ENCODE peak calls at places on chromosomes 2 and 18, in four cellular contexts. One of them, this sample, is unnamed.

GRCh38 chr2:156320491-156320896 is 12.0 kb downstream of the NR4A2 start:
- DNase-seq in neural progenitor cell: peak
- DNase-seq in lung: no peak
- DNase-seq in AG04450: no peak
- DNase-seq in this sample: no peak

GRCh38 chr2:239991689-239992314 is 33.3 kb downstream of the NDUFA10 start:
- DNase-seq in lung: no peak
- DNase-seq in neural progenitor cell: peak
- DNase-seq in AG04450: peak
- DNase-seq in this sample: no peak

GRCh38 chr2:64283641-64284371 is 139.6 kb upstream of the PELI1 start:
- DNase-seq in neural progenitor cell: no peak
- DNase-seq in lung: no peak
- DNase-seq in AG04450: no peak
- DNase-seq in this sample: no peak

GRCh38 chr2:128779301-128780095 is 460.8 kb upstream of the HS6ST1 start:
- DNase-seq in neural progenitor cell: no peak
- DNase-seq in lung: peak
- DNase-seq in AG04450: no peak
- DNase-seq in this sample: no peak

GRCh38 chr2:126936219-126936618 is 37.5 kb downstream of the TEX51 start:
- DNase-seq in AG04450: no peak
- DNase-seq in lung: peak
- DNase-seq in neural progenitor cell: no peak
- DNase-seq in this sample: no peak

GRCh38 chr2:3298201-3298600 is 79.4 kb downstream of the EIPR1 start:
- DNase-seq in AG04450: no peak
- DNase-seq in lung: no peak
- DNase-seq in neural progenitor cell: no peak
- DNase-seq in this sample: no peak

GRCh38 chr2:240783819-240784621 is 36.0 kb downstream of the KIF1A start:
- DNase-seq in neural progenitor cell: no peak
- DNase-seq in AG04450: no peak
- DNase-seq in lung: no peak
- DNase-seq in this sample: peak

GRCh38 chr2:23171108-23171507 is 213.9 kb upstream of the KLHL29 start:
- DNase-seq in lung: no peak
- DNase-seq in neural progenitor cell: no peak
- DNase-seq in AG04450: no peak
- DNase-seq in this sample: no peak

GRCh38 chr2:51795248-51795888 is 763.4 kb upstream of the NRXN1 start:
- DNase-seq in neural progenitor cell: peak
- DNase-seq in lung: no peak
- DNase-seq in AG04450: no peak
- DNase-seq in this sample: no peak

GRCh38 chr2:170723446-170723958 is 8.4 kb downstream of the SP5 start:
- DNase-seq in lung: no peak
- DNase-seq in neural progenitor cell: peak
- DNase-seq in AG04450: no peak
- DNase-seq in this sample: no peak

GRCh38 chr18:30489890-30490643 is 552.5 kb downstream of the DSC3 start:
- DNase-seq in neural progenitor cell: no peak
- DNase-seq in lung: no peak
- DNase-seq in AG04450: no peak
- DNase-seq in this sample: no peak

GRCh38 chr18:30487962-30488361 is 554.6 kb downstream of the DSC3 start:
- DNase-seq in lung: no peak
- DNase-seq in neural progenitor cell: no peak
- DNase-seq in AG04450: no peak
- DNase-seq in this sample: no peak

GRCh38 chr18:30486856-30487255 is 555.7 kb downstream of the DSC3 start:
- DNase-seq in lung: no peak
- DNase-seq in AG04450: no peak
- DNase-seq in neural progenitor cell: no peak
- DNase-seq in this sample: no peak

GRCh38 chr18:30481871-30482270 is 560.7 kb downstream of the DSC3 start:
- DNase-seq in AG04450: no peak
- DNase-seq in lung: no peak
- DNase-seq in neural progenitor cell: no peak
- DNase-seq in this sample: no peak

DNA sequence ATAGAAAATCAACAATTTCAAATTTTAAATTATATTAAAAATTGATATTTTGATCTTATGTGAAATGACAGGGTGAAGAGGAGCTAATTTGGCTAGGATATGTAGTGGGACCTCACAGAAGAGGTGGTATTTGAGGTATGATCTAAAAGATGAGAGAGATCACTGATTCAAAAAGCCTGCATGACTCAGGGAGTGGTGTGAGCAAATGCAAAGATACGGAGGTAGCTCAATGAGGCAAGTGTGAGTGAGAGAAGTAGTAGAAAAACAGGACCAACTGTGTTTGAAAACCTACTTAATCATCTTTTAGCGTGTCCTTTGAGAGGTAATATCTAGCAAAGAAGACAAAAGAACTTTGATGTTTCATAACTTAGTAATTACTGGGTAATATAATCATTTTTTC is 557.5 kb downstream of the DSC3 start:
- DNase-seq in neural progenitor cell: no peak
- DNase-seq in lung: no peak
- DNase-seq in AG04450: no peak
- DNase-seq in this sample: no peak
- H3K27ac ChIP-seq in neural progenitor cell: no peak
- H3K27ac ChIP-seq in lung: no peak
- H3K27ac ChIP-seq in AG04450: no peak
- H3K27ac ChIP-seq in this sample: no peak

DNA sequence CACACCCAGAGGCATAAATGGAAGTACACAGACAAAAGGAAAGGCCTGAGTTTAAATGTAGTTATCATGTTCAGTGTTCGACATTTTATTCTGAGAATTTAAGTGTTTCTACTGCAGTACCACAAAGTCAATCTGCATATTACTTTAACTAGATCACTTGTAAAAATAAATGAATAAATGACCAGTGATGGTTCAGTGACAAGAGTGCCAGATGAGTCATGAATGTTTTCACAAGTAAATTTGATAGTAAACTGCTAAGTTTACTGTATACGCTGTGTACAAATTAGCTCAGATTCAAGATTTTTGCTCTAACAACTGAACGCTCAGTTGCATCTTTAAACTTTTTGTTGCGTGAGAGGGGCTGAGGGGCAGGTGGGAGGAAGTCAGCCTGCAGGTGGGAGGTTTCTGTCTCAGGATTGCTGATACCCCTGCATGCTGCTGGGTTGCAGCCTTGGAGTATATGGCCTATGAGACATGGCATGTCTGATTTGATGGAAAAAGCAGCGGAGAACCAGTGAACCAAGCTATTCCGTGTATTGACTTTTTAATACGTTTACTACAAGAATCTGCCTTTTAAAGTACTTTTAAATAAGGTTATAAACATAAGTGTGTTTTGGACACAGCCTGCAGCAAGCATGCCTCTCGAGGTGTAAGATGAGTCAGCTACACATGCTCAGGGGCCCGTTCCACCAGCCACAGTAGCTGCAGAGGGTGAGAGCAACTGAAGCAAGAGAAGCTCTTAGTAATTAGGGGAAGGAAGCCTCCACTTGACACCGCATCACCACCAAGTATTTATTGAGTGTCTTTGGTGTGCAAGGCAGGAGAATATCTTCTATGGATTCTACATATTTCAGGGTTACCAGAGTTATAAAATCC is 245.1 kb downstream of the NEDD4L start:
- DNase-seq in lung: no peak
- DNase-seq in neural progenitor cell: peak
- DNase-seq in AG04450: no peak
- DNase-seq in this sample: no peak
- H3K27ac ChIP-seq in lung: peak
- H3K27ac ChIP-seq in neural progenitor cell: no peak
- H3K27ac ChIP-seq in AG04450: no peak
- H3K27ac ChIP-seq in this sample: peak

GRCh38 chr2:207311316-207312005 is 145.7 kb upstream of the KLF7 start:
- DNase-seq in neural progenitor cell: no peak
- DNase-seq in lung: peak
- DNase-seq in AG04450: peak
- DNase-seq in this sample: no peak
- H3K27ac ChIP-seq in neural progenitor cell: no peak
- H3K27ac ChIP-seq in lung: no peak
- H3K27ac ChIP-seq in AG04450: peak
- H3K27ac ChIP-seq in this sample: peak

DNA sequence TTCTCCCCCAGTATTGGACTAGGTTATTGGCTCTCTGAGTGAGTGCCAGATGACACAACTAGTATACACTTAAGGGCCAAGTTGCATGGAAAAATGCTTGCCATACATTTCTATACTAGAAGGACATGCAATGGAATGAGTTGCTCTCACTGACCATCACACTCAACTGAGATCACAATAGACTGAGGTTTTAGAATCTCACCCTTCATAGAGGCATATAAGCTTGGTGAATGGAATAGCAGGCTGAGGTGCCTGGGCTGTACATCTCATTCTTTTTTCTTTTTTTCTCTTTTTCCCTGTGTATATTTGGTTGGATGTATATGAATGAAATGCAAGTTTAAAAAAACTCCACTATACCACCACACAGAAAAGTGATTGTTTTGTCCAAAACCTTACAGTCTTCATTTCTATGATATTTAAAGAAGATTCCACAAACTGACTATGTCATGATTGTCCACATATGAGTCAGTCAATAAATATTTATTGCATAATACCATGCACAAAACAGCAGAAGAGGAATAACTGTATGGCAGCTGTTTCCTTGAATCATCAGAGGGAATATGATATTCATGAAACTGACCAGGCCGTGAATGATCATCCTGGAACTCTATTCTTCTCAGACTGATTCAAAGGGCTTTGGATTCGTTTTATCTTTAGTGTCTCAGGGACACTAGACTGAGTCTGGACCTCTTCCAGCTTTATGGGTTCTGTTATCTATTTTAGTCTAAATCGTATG is 122.5 kb upstream of the STK17B start:
- DNase-seq in lung: no peak
- DNase-seq in neural progenitor cell: no peak
- DNase-seq in AG04450: peak
- DNase-seq in this sample: no peak
- H3K27ac ChIP-seq in lung: no peak
- H3K27ac ChIP-seq in neural progenitor cell: no peak
- H3K27ac ChIP-seq in AG04450: peak
- H3K27ac ChIP-seq in this sample: peak

DNA sequence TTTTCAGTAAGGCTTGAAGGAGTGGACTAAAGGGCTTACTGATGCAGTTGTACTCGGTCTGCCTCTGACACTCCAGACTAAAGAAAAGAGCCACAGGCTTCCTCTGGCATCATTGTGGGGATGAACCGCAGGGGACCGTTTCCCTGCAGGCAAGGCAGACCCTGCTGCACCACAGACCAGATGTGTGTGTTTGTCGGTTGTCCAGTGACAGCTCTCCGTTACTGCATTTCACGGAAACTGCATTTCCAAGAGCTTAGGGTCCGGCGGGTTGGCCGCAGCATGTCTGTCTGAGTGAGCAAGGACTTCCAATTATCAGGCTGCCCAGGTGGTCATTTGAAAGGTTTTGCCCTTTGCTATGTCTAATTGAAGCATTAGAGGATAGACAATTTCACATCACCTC is 98.1 kb downstream of the FAM210A start:
- DNase-seq in AG04450: no peak
- DNase-seq in lung: no peak
- DNase-seq in neural progenitor cell: peak
- DNase-seq in this sample: no peak
- H3K27ac ChIP-seq in AG04450: no peak
- H3K27ac ChIP-seq in lung: no peak
- H3K27ac ChIP-seq in neural progenitor cell: no peak
- H3K27ac ChIP-seq in this sample: no peak

GRCh38 chr2:43806719-43807031 is 32.0 kb downstream of the ABCG5 start:
- DNase-seq in neural progenitor cell: no peak
- DNase-seq in lung: no peak
- DNase-seq in AG04450: no peak
- DNase-seq in this sample: no peak
- H3K27ac ChIP-seq in neural progenitor cell: no peak
- H3K27ac ChIP-seq in lung: no peak
- H3K27ac ChIP-seq in AG04450: no peak
- H3K27ac ChIP-seq in this sample: no peak

GRCh38 chr2:42598656-42599267 is 30.3 kb downstream of the MTA3 start:
- DNase-seq in lung: no peak
- DNase-seq in AG04450: no peak
- DNase-seq in neural progenitor cell: no peak
- DNase-seq in this sample: no peak

GRCh38 chr2:42607101-42607637 is 38.7 kb downstream of the MTA3 start:
- DNase-seq in lung: no peak
- DNase-seq in neural progenitor cell: no peak
- DNase-seq in AG04450: no peak
- DNase-seq in this sample: no peak

GRCh38 chr2:42601076-42601475 is 32.6 kb downstream of the MTA3 start:
- DNase-seq in AG04450: no peak
- DNase-seq in lung: no peak
- DNase-seq in neural progenitor cell: no peak
- DNase-seq in this sample: no peak

GRCh38 chr2:42602218-42602936 is 33.9 kb downstream of the MTA3 start:
- DNase-seq in lung: no peak
- DNase-seq in AG04450: no peak
- DNase-seq in neural progenitor cell: no peak
- DNase-seq in this sample: no peak

GRCh38 chr2:42602937-42603219 is 34.4 kb downstream of the MTA3 start:
- DNase-seq in lung: no peak
- DNase-seq in AG04450: no peak
- DNase-seq in neural progenitor cell: no peak
- DNase-seq in this sample: no peak
- H3K27ac ChIP-seq in lung: no peak
- H3K27ac ChIP-seq in AG04450: no peak
- H3K27ac ChIP-seq in neural progenitor cell: no peak
- H3K27ac ChIP-seq in this sample: no peak

GRCh38 chr2:75646090-75646582 is 447 bp upstream of the MRPL19 start:
- DNase-seq in neural progenitor cell: no peak
- DNase-seq in lung: no peak
- DNase-seq in AG04450: no peak
- DNase-seq in this sample: no peak
- H3K27ac ChIP-seq in neural progenitor cell: no peak
- H3K27ac ChIP-seq in lung: peak
- H3K27ac ChIP-seq in AG04450: no peak
- H3K27ac ChIP-seq in this sample: no peak

DNA sequence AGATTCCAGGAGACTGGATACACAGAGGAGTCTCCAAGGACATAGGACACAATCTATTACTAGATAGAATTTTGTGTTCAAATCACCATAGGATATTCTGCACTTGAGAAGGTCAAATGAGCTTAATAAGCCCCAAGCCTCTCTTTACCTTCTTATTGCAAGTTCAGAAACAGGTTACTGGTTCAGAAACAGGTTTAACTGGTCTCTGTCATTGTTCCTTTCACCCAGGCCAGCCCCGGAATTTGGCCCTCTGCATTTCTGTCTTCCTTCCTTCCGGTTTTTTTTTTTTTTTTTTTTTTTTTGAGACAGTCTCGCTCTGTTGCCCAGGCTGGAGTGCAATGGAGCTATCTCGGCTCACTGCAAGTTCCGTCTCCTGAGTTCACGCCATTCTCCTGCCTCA is 700.2 kb downstream of the EPHA4 start:
- DNase-seq in lung: no peak
- DNase-seq in neural progenitor cell: no peak
- DNase-seq in AG04450: no peak
- DNase-seq in this sample: no peak
- H3K27ac ChIP-seq in lung: no peak
- H3K27ac ChIP-seq in neural progenitor cell: no peak
- H3K27ac ChIP-seq in AG04450: no peak
- H3K27ac ChIP-seq in this sample: no peak

GRCh38 chr2:133952896-133953295 is 301.0 kb upstream of the MGAT5 start:
- DNase-seq in neural progenitor cell: no peak
- DNase-seq in lung: no peak
- DNase-seq in AG04450: no peak
- DNase-seq in this sample: no peak
- H3K27ac ChIP-seq in neural progenitor cell: no peak
- H3K27ac ChIP-seq in lung: no peak
- H3K27ac ChIP-seq in AG04450: no peak
- H3K27ac ChIP-seq in this sample: no peak